ENCODE peak calls at places on chromosome X, in seven cellular contexts. P, C, S, F, R, J and B are unnamed samples.

GRCh38 chrX:12304261-12304660 is 166.0 kb downstream of the FRMPD4 start:
- DNase-seq in P (peak; percentile 76), C (no peak), S (no peak), F (no peak), R (no peak), J (no peak), B (no peak)

GRCh38 chrX:37349131-37350033 is at the start of gene PRRG1:
- DNase-seq in P (peak; percentile 76), C (peak; percentile 36), S (peak; percentile 72), F (peak; percentile 61), R (no peak), J (peak; percentile 25), B (peak; percentile 80)

GRCh38 chrX:100643943-100644587 is at the start of gene SRPX2:
- DNase-seq in P (peak; percentile 92), C (peak; percentile 8), S (no peak), F (peak; percentile 2), R (no peak), J (peak; percentile 59), B (no peak)

GRCh38 chrX:39195156-39195555 is 393.9 kb downstream of the MID1IP1 start:
- DNase-seq in P (no peak), C (no peak), S (no peak), F (peak; percentile 5), R (no peak), J (no peak), B (peak; percentile 4)

GRCh38 chrX:120499301-120500097 is 30.4 kb upstream of the LAMP2 start:
- DNase-seq in P (peak; percentile 65), C (no peak), S (no peak), F (no peak), R (no peak), J (no peak), B (no peak)

GRCh38 chrX:80420147-80420546 is at the start of gene TENT5D:
- DNase-seq in P (no peak), C (no peak), S (no peak), F (no peak), R (no peak), J (no peak), B (no peak)

GRCh38 chrX:2767631-2768455 is 16.0 kb downstream of the XG start:
- DNase-seq in P (peak; percentile 63), C (peak; percentile 22), S (no peak), F (no peak), R (no peak), J (no peak), B (no peak)

GRCh38 chrX:23503835-23504539 is 163.3 kb upstream of the PRDX4 start:
- DNase-seq in P (peak; percentile 87), C (no peak), S (peak; percentile 94), F (no peak), R (no peak), J (no peak), B (no peak)

GRCh38 chrX:10329984-10330383 is 173.2 kb downstream of the CLCN4 start:
- DNase-seq in P (no peak), C (no peak), S (no peak), F (no peak), R (no peak), J (no peak), B (no peak)

GRCh38 chrX:48794993-48795501 is 6.8 kb upstream of the HDAC6 start:
- DNase-seq in P (peak; percentile 51), C (no peak), S (no peak), F (no peak), R (no peak), J (no peak), B (no peak)

GRCh38 chrX:95884196-95884595 is 800.4 kb upstream of the DIAPH2 start:
- DNase-seq in P (peak; percentile 16), C (no peak), S (no peak), F (no peak), R (no peak), J (no peak), B (no peak)

GRCh38 chrX:2654436-2655340 is 36.4 kb upstream of the CD99 start:
- DNase-seq in P (no peak), C (no peak), S (peak; percentile 64), F (no peak), R (no peak), J (no peak), B (no peak)

GRCh38 chrX:103124284-103124683 is 31.3 kb upstream of the NXF3 start:
- DNase-seq in P (no peak), C (no peak), S (no peak), F (no peak), R (no peak), J (no peak), B (no peak)

GRCh38 chrX:107738272-107738671 is 37.3 kb downstream of the TSC22D3 start:
- DNase-seq in P (no peak), C (no peak), S (no peak), F (peak; percentile 48), R (no peak), J (no peak), B (no peak)

GRCh38 chrX:49932786-49933185 is 10.4 kb downstream of the CLCN5 start:
- DNase-seq in P (no peak), C (no peak), S (no peak), F (no peak), R (no peak), J (no peak), B (no peak)

GRCh38 chrX:44183329-44183728 is 160.1 kb downstream of the EFHC2 start:
- DNase-seq in P (no peak), C (no peak), S (no peak), F (no peak), R (no peak), J (no peak), B (no peak)

GRCh38 chrX:69158166-69159040 is 6.8 kb downstream of the PJA1 start:
- DNase-seq in P (peak; percentile 80), C (no peak), S (peak; percentile 69), F (no peak), R (no peak), J (no peak), B (peak; percentile 43)

GRCh38 chrX:37361596-37361995 is 12.4 kb downstream of the PRRG1 start:
- DNase-seq in P (peak; percentile 49), C (no peak), S (no peak), F (no peak), R (no peak), J (no peak), B (no peak)

GRCh38 chrX:133681416-133681815 is 266.1 kb upstream of the GPC4 start:
- DNase-seq in P (no peak), C (no peak), S (no peak), F (no peak), R (no peak), J (no peak), B (no peak)